ENCODE peak calls at places on chromosome 17, in six cellular contexts. X, L, V, C, F and H are unnamed samples.

GRCh38 chr17:78921437-78921971 is 3.7 kb downstream of the TIMP2 start:
- DNase-seq in X (no peak), L (peak; percentile 75), V (no peak), C (no peak), F (no peak), H (no peak)

GRCh38 chr17:11943759-11944347 is 53.4 kb downstream of the ZNF18 start:
- DNase-seq in X (no peak), L (no peak), V (no peak), C (no peak), F (no peak), H (no peak)

GRCh38 chr17:70225272-70225671 is 55.9 kb downstream of the KCNJ2 start:
- DNase-seq in X (no peak), L (no peak), V (no peak), C (no peak), F (peak; percentile 51), H (no peak)

GRCh38 chr17:7263071-7263800 is 958 bp upstream of the CLDN7 start:
- DNase-seq in X (no peak), L (no peak), V (peak; percentile 68), C (no peak), F (no peak), H (peak; percentile 92)

GRCh38 chr17:44218344-44219125 is 940 bp downstream of the UBTF start:
- DNase-seq in X (peak; percentile 72), L (peak; percentile 85), V (peak; percentile 88), C (peak; percentile 92), F (peak; percentile 91), H (peak; percentile 95)

GRCh38 chr17:19768046-19768782 is 20.1 kb upstream of the ALDH3A1 start:
- DNase-seq in X (no peak), L (no peak), V (no peak), C (no peak), F (no peak), H (no peak)

GRCh38 chr17:60321336-60322055 is 70.4 kb downstream of the USP32 start:
- DNase-seq in X (no peak), L (no peak), V (no peak), C (no peak), F (no peak), H (no peak)

GRCh38 chr17:45640141-45640850 is 143.8 kb upstream of the CRHR1 start:
- DNase-seq in X (peak; percentile 40), L (peak; percentile 82), V (peak; percentile 76), C (peak; percentile 75), F (peak; percentile 70), H (peak; percentile 59)

GRCh38 chr17:66730497-66730923 is 104.4 kb upstream of the CACNG5 start:
- DNase-seq in X (no peak), L (no peak), V (no peak), C (no peak), F (no peak), H (no peak)

GRCh38 chr17:49931416-49931815 is 37.6 kb upstream of the DLX4 start:
- DNase-seq in X (no peak), L (no peak), V (no peak), C (no peak), F (no peak), H (no peak)

GRCh38 chr17:75099881-75100595 is 9.7 kb upstream of the ARMC7 start:
- DNase-seq in X (no peak), L (no peak), V (no peak), C (no peak), F (no peak), H (no peak)

GRCh38 chr17:48463531-48463930 is 33.5 kb upstream of the SKAP1 start:
- DNase-seq in X (no peak), L (no peak), V (no peak), C (no peak), F (no peak), H (no peak)

GRCh38 chr17:50087912-50088405 is 7.2 kb upstream of the PDK2 start:
- DNase-seq in X (no peak), L (no peak), V (no peak), C (no peak), F (no peak), H (no peak)

GRCh38 chr17:77693301-77693700 is 265.2 kb upstream of the TNRC6C start:
- DNase-seq in X (no peak), L (no peak), V (no peak), C (no peak), F (no peak), H (no peak)

GRCh38 chr17:55728833-55729232 is 6.2 kb upstream of the TMEM100 start:
- DNase-seq in X (no peak), L (no peak), V (no peak), C (no peak), F (no peak), H (no peak)

GRCh38 chr17:21549107-21549687 is 143.1 kb upstream of the KCNJ18 start:
- DNase-seq in X (no peak), L (no peak), V (no peak), C (no peak), F (no peak), H (no peak)

GRCh38 chr17:36885761-36886365 is 51.4 kb upstream of the LHX1 start:
- DNase-seq in X (no peak), L (no peak), V (no peak), C (no peak), F (no peak), H (no peak)

GRCh38 chr17:81576621-81577277 is 24.6 kb upstream of the FAAP100 start:
- DNase-seq in X (no peak), L (no peak), V (no peak), C (no peak), F (no peak), H (no peak)

GRCh38 chr17:81575836-81576235 is 23.7 kb upstream of the FAAP100 start:
- DNase-seq in X (no peak), L (no peak), V (no peak), C (no peak), F (no peak), H (no peak)

GRCh38 chr17:81572499-81573030 is 20.4 kb upstream of the FAAP100 start:
- DNase-seq in X (no peak), L (no peak), V (no peak), C (no peak), F (no peak), H (no peak)

GRCh38 chr17:81573794-81574642 is 21.9 kb upstream of the FAAP100 start:
- DNase-seq in X (no peak), L (no peak), V (no peak), C (no peak), F (no peak), H (no peak)

GRCh38 chr17:81574643-81574956 is 22.4 kb upstream of the FAAP100 start:
- DNase-seq in X (no peak), L (no peak), V (no peak), C (no peak), F (no peak), H (no peak)
- H3K36me3 ChIP-seq in X (no peaks in the 10 kb centered on the region), L (peaks cover 49% of the 10 kb centered on the region), V (peaks cover 9% of the 10 kb centered on the region), C (no peaks in the 10 kb centered on the region), F (peaks cover 82% of the 10 kb centered on the region), H (peaks cover 77% of the 10 kb centered on the region)

GRCh38 chr17:47066841-47067682 is 88.0 kb upstream of the RPRML start:
- DNase-seq in X (peak; percentile 37), L (peak; percentile 83), V (peak; percentile 80), C (peak; percentile 75), F (peak; percentile 73), H (peak; percentile 77)
- TF ChIP-seq POLR2A in X (no peak), L (peak; percentile 74), V (peak; percentile 80), C (peak; percentile 61), F (peak; percentile 36), H (peak; percentile 35)

GRCh38 chr17:62059394-62059793 is 5.7 kb downstream of the MED13 start:
- DNase-seq in X (no peak), L (no peak), V (no peak), C (no peak), F (no peak), H (no peak)

GRCh38 chr17:62064029-62064790 is 868 bp downstream of the MED13 start:
- DNase-seq in X (no peak), L (no peak), V (no peak), C (no peak), F (no peak), H (no peak)

GRCh38 chr17:62064791-62065563 is at the start of gene MED13:
- DNase-seq in X (peak; percentile 37), L (peak; percentile 79), V (peak; percentile 86), C (peak; percentile 78), F (peak; percentile 64), H (peak; percentile 78)

GRCh38 chr17:62062936-62063335 is 2.1 kb downstream of the MED13 start:
- DNase-seq in X (no peak), L (no peak), V (no peak), C (no peak), F (no peak), H (no peak)

DNA sequence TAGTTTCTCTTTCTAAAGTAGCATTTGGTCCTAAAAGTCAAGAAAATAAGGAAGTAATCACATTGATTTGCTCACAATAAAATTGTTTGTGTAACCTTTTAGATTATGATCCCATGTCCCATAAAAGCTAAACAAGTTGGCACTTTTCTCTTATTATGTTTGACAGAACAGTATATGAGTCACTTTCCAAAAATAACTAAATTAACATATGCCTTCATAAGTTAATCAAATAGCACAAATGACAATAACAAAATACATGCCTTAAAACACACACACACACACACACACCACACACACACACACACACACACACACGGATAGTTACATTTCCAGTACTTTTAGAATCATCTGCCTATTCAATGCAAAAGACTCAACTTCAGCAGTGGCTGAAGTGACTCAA is 2.8 kb downstream of the MED13 start:
- DNase-seq in X (no peak), L (no peak), V (no peak), C (no peak), F (no peak), H (no peak)
- H3K4me3 ChIP-seq in X (no peak overlapping the region), L (no peak overlapping the region), V (no peak overlapping the region), C (no peak overlapping the region), F (peak overlapping the region; percentile 84), H (no peak overlapping the region)

GRCh38 chr17:18253187-18253884 is 5.2 kb downstream of the FLII start:
- DNase-seq in X (no peak), L (no peak), V (no peak), C (no peak), F (no peak), H (no peak)
- H3K36me3 ChIP-seq in X (peaks cover 37% of the 10 kb centered on the region), L (peaks cover 85% of the 10 kb centered on the region), V (peaks cover 14% of the 10 kb centered on the region), C (no peaks in the 10 kb centered on the region), F (peaks cover 85% of the 10 kb centered on the region), H (peaks cover 76% of the 10 kb centered on the region)

DNA sequence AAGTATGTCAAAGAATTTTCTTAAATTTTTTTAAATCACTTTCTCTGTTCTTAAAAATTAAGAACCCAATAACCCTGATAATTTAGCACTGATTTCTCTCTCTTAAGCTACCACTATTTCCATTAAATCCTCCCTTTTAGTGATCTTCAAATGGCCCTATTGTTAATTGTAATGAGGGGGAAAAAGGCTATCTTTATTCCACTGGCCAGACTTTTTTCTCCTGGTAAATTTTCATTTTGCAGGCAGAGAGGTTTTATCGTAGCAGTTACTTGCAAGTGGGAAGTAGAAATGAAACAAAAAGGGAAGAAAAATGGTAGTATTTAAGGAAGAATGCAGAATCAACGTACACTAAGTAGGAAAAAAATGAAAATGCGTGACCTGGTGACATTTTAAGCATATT is 224.8 kb downstream of the TANC2 start:
- DNase-seq in X (no peak), L (no peak), V (no peak), C (no peak), F (no peak), H (no peak)
- TF ChIP-seq POLR2A in X (no peak), L (no peak), V (no peak), C (no peak), F (no peak), H (no peak)

GRCh38 chr17:16987830-16988601 is 16.1 kb upstream of the TNFRSF13B start:
- DNase-seq in X (peak; percentile 49), L (peak; percentile 67), V (no peak), C (no peak), F (peak; percentile 57), H (peak; percentile 94)
- H3K4me3 ChIP-seq in X (no peak overlapping the region), L (no peak overlapping the region), V (no peak overlapping the region), C (no peak overlapping the region), F (no peak overlapping the region), H (peak overlapping the region; percentile 15)